ENCODE peak calls at places on chromosomes 4 and X, in four cellular contexts. N is colonic mucosa, H is type B pancreatic cell, L is nephron progenitor cell. S is an unnamed sample.

GRCh38 chr4:109999513-109999912 is 86.8 kb downstream of the EGF start:
- DNase-seq in H (no peak), L (no peak), N (no peak), S (no peak)

GRCh38 chr4:75584067-75584466 is 28.2 kb downstream of the ODAPH start:
- DNase-seq in H (no peak), L (no peak), N (no peak), S (no peak)

GRCh38 chr4:106245176-106245575 is 70.8 kb downstream of the TBCK start:
- DNase-seq in H (no peak), L (no peak), N (no peak), S (no peak)

GRCh38 chr4:3729188-3729884 is 36.8 kb upstream of the ADRA2C start:
- DNase-seq in H (no peak), N (no peak), L (no peak), S (no peak)

GRCh38 chr4:67531349-67531748 is 14.0 kb downstream of the CENPC start:
- DNase-seq in N (no peak), L (no peak), H (no peak), S (no peak)

GRCh38 chrX:109601458-109601857 is 23.5 kb downstream of the KCNE5 start:
- DNase-seq in N (no peak), H (no peak), L (no peak), S (no peak)

GRCh38 chr4:185470503-185471195 is 884 bp downstream of the CCDC110 start:
- DNase-seq in H (no peak), L (peak), N (peak), S (peak)

GRCh38 chrX:124736553-124737240 is 390.3 kb downstream of the SH2D1A start:
- DNase-seq in H (no peak), L (peak), N (no peak), S (no peak)

GRCh38 chrX:118693843-118694242 is 33.6 kb upstream of the IL13RA1 start:
- DNase-seq in N (no peak), H (no peak), L (no peak), S (no peak)

GRCh38 chrX:48695524-48695875 is 1.0 kb upstream of the SUV39H1 start:
- DNase-seq in N (no peak), L (no peak), H (no peak), S (no peak)

GRCh38 chrX:38862100-38862499 is 60.8 kb downstream of the MID1IP1 start:
- DNase-seq in L (no peak), N (no peak), H (no peak), S (no peak)
- TF ChIP-seq CTCF in L (no peak), N (no peak), H (no peak), S (no peak)

DNA sequence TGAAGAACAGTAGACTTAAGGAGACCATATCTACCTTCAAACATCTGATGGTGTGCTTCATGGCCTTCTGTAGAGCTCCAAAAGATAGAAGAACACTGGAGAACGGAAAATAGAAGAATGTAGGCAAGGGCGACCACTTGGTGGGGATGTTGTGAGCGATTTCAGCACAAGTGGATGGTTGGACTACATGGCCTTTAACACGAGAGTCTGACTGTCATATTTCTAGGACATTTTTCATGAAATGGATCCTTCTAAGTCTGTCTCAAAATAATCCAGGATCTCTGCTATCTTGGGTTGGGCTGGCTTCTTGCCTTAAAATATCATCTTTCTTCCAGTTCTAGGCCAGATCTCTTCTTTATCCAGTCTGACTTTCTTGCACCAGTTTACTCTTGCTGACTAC is 1.3 kb upstream of the MID1IP1 start:
- DNase-seq in L (no peak), N (no peak), H (no peak), S (no peak)
- TF ChIP-seq CTCF in L (no peak), N (no peak), H (no peak), S (no peak)

DNA sequence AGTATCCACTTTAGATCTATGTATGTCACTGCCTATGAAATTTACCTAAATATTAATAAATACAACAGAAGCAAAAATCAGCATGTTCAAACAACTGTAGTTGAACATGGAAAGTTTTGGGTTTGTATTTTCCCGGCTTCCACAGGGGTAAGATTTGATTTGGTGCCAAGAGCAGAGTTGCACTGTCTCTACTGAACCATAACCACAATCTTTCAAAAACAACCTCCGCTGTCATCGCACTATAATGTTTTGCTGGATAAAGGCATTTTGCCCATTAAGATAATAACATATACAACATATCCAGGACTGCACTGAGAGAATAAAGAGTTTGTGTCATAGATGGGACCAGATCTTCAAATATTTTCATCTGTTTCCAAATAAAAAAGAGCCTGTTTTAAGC is 94.9 kb downstream of the TENM3 start:
- DNase-seq in L (no peak), N (no peak), H (no peak), S (no peak)
- TF ChIP-seq CTCF in L (no peak), N (no peak), H (no peak), S (no peak)

GRCh38 chr4:82645868-82646267 is 84.1 kb upstream of the TMEM150C start:
- DNase-seq in N (no peak), H (no peak), L (no peak), S (no peak)
- TF ChIP-seq CTCF in N (no peak), H (no peak), L (no peak), S (no peak)

GRCh38 chr4:60865238-60865637 is 334.9 kb upstream of the ADGRL3 start:
- DNase-seq in L (no peak), N (no peak), H (no peak), S (no peak)
- TF ChIP-seq CTCF in L (no peak), N (no peak), H (peak), S (no peak)

DNA sequence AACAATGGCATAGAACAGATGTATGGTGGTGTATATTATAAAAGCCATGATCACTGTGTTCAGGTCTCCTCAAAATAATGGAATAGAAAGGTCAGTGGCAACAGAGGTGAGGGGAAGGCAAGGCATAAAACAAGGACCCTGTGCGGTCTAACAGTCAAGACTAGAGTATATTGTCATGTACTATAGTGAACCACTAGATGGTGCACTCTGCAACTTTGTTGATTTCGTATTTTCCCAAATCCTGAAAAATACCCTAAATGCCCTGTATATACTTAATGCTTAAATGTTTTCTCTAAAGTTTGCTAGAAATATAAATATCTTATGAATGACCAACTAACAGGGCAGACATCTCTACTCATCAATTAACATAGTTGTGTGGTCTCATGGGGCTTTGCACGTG is 453.0 kb downstream of the PCDH11X start:
- DNase-seq in H (no peak), L (no peak), N (no peak), S (no peak)
- TF ChIP-seq CTCF in H (peak), L (peak), N (peak), S (peak)

S was measured in mesothelial cell of epicardium.